ENCODE peak calls at places on chromosome 9, in six cellular contexts. F, K, I, W, U and N are unnamed samples.

GRCh38 chr9:110130211-110130610 is 77.7 kb downstream of the C9orf152 start:
- DNase-seq in F (no peak), K (no peak), I (no peak), W (no peak), U (no peak), N (no peak)

GRCh38 chr9:125418404-125418803 is 156.8 kb downstream of the GAPVD1 start:
- DNase-seq in F (no peak), K (no peak), I (no peak), W (no peak), U (no peak), N (no peak)

GRCh38 chr9:116365056-116365471 is 211.5 kb downstream of the PAPPA start:
- DNase-seq in F (no peak), K (no peak), I (peak; percentile 79), W (no peak), U (peak; percentile 62), N (peak; percentile 88)

GRCh38 chr9:129709471-129710460 is 43.1 kb downstream of the PTGES start:
- DNase-seq in F (no peak), K (no peak), I (no peak), W (no peak), U (no peak), N (no peak)

GRCh38 chr9:114433086-114433485 is 45.3 kb upstream of the AKNA start:
- DNase-seq in F (no peak), K (no peak), I (no peak), W (no peak), U (no peak), N (no peak)

GRCh38 chr9:137286980-137287383 is 9.5 kb downstream of the TOR4A start:
- DNase-seq in F (no peak), K (no peak), I (peak; percentile 25), W (peak; percentile 64), U (no peak), N (peak; percentile 28)

GRCh38 chr9:122742003-122742402 is at the start of gene OR1L6:
- DNase-seq in F (no peak), K (no peak), I (no peak), W (no peak), U (no peak), N (no peak)

GRCh38 chr9:112719292-112719691 is 1.4 kb upstream of the INIP start:
- DNase-seq in F (no peak), K (no peak), I (no peak), W (no peak), U (no peak), N (no peak)

GRCh38 chr9:135978650-135979461 is 17.7 kb upstream of the UBAC1 start:
- DNase-seq in F (peak; percentile 70), K (peak; percentile 42), I (no peak), W (no peak), U (no peak), N (no peak)

GRCh38 chr9:71780953-71781352 is 12.6 kb upstream of the CEMIP2 start:
- DNase-seq in F (no peak), K (no peak), I (no peak), W (no peak), U (no peak), N (no peak)

GRCh38 chr9:71778085-71778484 is 9.8 kb upstream of the CEMIP2 start:
- DNase-seq in F (no peak), K (no peak), I (no peak), W (no peak), U (no peak), N (no peak)

GRCh38 chr9:71781391-71781790 is 13.1 kb upstream of the CEMIP2 start:
- DNase-seq in F (no peak), K (no peak), I (no peak), W (no peak), U (no peak), N (no peak)

GRCh38 chr9:71783120-71783523 is 14.8 kb upstream of the CEMIP2 start:
- DNase-seq in F (peak; percentile 89), K (peak; percentile 82), I (no peak), W (no peak), U (peak; percentile 61), N (no peak)
- H3K27ac ChIP-seq in F (peak overlapping the region; percentile 90), K (peak overlapping the region; percentile 77), I (no peak overlapping the region), W (no peak overlapping the region), U (no peak overlapping the region), N (no peak overlapping the region)

GRCh38 chr9:127776195-127776918 is 2.1 kb downstream of the SH2D3C start:
- DNase-seq in F (peak; percentile 83), K (peak; percentile 64), I (no peak), W (peak; percentile 68), U (peak; percentile 71), N (no peak)
- H3K4me3 ChIP-seq in F (peak overlapping the region; percentile 89), K (peak overlapping the region; percentile 74), I (no peak overlapping the region), W (no peak overlapping the region), U (no peak overlapping the region), N (no peak overlapping the region)

DNA sequence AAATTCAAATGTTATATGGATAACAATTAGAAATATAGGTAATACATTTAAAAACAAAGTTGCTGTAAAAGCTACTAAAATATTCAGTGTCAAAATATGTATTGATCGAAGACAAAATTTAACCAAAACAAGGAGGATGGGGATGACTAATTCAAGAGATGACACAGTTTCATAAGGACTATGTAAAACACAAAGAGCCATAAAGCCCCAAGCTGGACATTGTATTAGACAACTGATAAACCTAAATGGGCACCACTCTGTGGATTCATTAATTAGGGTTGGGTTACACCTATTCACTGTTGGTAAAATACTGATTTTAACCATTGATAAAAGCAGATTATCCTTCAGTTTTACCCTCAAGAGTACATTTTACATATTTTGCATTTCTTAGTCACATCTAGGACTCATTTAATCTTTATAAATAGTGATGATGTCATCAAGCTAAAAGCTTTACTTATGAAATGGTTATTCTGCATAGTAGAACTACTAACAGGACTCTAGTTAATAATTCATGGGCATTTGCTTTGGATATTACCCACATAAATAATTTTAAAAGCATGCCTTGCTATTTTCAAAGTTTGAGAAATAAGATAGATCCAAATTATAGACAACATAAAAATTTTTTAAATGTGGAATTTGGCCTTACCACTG is 13.7 kb downstream of the TUT7 start:
- DNase-seq in F (no peak), K (no peak), I (no peak), W (no peak), U (no peak), N (no peak)
- H3K36me3 ChIP-seq in F (peaks cover 94% of the 10 kb centered on the region), K (peaks cover 39% of the 10 kb centered on the region), I (no peaks in the 10 kb centered on the region), W (peaks cover 4% of the 10 kb centered on the region), U (no peaks in the 10 kb centered on the region), N (peaks cover 94% of the 10 kb centered on the region)

DNA sequence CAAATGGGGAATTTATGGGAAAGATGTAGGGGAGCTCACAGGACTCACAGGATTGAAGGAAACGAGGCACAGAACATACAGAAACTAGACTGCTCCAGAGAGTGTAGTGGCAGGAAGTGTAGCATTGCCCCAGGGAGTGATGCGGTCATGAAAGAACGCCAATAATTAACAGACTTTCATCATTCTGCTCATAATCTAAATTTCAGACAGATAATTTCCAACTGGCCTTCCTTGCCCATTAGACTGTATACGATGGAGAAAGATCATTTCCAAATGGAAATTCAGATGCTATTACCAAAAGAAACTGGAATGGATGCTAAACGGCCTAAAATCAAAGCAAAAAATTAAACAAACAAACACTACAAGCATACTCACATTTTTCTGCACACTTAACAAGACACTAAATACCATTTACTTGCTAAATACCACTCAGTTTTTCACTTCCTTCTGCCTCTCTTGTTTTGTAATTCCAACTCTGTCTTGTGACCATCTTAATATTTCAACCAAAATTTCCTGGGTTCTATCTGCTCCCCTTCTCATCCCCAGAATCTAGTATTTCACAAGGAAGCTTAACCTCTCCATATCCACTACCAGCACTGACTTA is 110.2 kb upstream of the LPAR1 start:
- DNase-seq in F (no peak), K (no peak), I (no peak), W (no peak), U (no peak), N (no peak)
- H3K27ac ChIP-seq in F (no peak overlapping the region), K (no peak overlapping the region), I (no peak overlapping the region), W (no peak overlapping the region), U (no peak overlapping the region), N (no peak overlapping the region)

GRCh38 chr9:17580119-17580518 is 1.3 kb downstream of the SH3GL2 start:
- DNase-seq in F (no peak), K (no peak), I (no peak), W (no peak), U (no peak), N (no peak)
- H3K4me3 ChIP-seq in F (no peak overlapping the region), K (no peak overlapping the region), I (no peak overlapping the region), W (peak overlapping the region; percentile 83), U (no peak overlapping the region), N (no peak overlapping the region)

GRCh38 chr9:6605202-6605601 is 40.3 kb downstream of the GLDC start:
- DNase-seq in F (no peak), K (no peak), I (no peak), W (no peak), U (no peak), N (no peak)

GRCh38 chr9:6600006-6600405 is 45.5 kb downstream of the GLDC start:
- DNase-seq in F (no peak), K (no peak), I (no peak), W (no peak), U (no peak), N (no peak)

GRCh38 chr9:6598249-6598725 is 47.2 kb downstream of the GLDC start:
- DNase-seq in F (no peak), K (no peak), I (no peak), W (no peak), U (no peak), N (no peak)

GRCh38 chr9:6600426-6600825 is 45.1 kb downstream of the GLDC start:
- DNase-seq in F (no peak), K (no peak), I (no peak), W (no peak), U (no peak), N (no peak)
- H3K36me3 ChIP-seq in F (no peaks in the 10 kb centered on the region), K (no peaks in the 10 kb centered on the region), I (no peaks in the 10 kb centered on the region), W (peaks cover 3% of the 10 kb centered on the region), U (no peaks in the 10 kb centered on the region), N (no peaks in the 10 kb centered on the region)

DNA sequence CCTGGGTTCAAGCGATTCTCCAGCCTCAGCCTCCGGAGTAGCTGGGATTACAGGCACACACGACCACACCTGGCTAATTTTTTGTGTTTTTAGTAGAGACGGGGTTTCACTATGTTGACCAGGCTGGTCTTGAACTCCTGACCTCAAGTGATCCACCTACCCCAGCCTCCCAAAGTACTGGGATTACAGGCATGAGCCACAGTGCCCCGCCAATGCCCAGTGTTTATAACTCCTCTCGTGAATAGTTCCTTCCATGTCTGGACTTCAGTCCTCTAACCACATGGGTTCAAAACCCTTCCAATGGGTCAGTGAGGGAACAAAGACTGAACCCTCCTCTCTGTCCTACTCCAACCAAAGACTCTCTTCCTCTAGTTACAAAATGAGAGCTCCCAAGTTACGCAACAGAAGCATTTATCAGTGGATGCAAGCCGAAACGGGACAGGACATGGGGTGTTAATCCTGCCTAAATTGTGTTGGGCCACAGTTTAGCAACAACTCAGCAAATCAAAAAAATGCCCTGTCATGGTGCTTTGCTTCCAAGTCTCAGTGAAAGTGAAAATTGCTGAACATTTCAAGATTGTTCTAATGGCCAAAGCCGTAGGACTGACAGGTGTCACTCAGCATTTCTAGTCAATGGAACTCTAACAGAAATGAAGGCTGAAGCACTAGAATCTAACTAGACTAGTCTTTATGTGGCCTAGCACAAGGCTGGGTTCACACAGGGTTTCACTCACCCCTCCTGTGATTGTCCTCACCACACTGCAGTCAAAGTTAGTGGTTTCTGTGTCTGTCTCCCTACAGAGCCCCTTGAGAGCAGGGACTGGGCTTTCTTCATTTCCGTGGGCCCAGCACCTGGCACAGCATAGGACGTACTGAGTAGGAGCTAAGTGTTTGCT is 3.2 kb upstream of the TMEM245 start:
- DNase-seq in F (no peak), K (no peak), I (no peak), W (no peak), U (no peak), N (no peak)
- H3K27ac ChIP-seq in F (no peak overlapping the region), K (no peak overlapping the region), I (no peak overlapping the region), W (no peak overlapping the region), U (no peak overlapping the region), N (no peak overlapping the region)

GRCh38 chr9:134294228-134295071 is 31.8 kb upstream of the RXRA start:
- DNase-seq in F (no peak), K (no peak), I (peak; percentile 46), W (peak; percentile 66), U (peak; percentile 60), N (no peak)
- H3K4me3 ChIP-seq in F (no peak overlapping the region), K (no peak overlapping the region), I (peak overlapping the region; percentile 6), W (no peak overlapping the region), U (no peak overlapping the region), N (no peak overlapping the region)

GRCh38 chr9:98204692-98205091 is 12.3 kb upstream of the CORO2A start:
- DNase-seq in F (no peak), K (no peak), I (no peak), W (no peak), U (no peak), N (no peak)
- H3K36me3 ChIP-seq in F (no peaks in the 10 kb centered on the region), K (no peaks in the 10 kb centered on the region), I (no peaks in the 10 kb centered on the region), W (no peaks in the 10 kb centered on the region), U (no peaks in the 10 kb centered on the region), N (peaks cover 9% of the 10 kb centered on the region)